ENCODE peak calls at places on chromosomes 3 and 15, in seven cellular contexts. D is neural crest cell; K is activated CD8-positive, alpha-beta memory T cell treated with anti-CD3 and anti-CD28 coated beads for 48 hours; A is stimulated activated CD8-positive, alpha-beta memory T cell treated with anti-CD3 and anti-CD28 coated beads, Interleukin-15, amount 100 ng/mL, for 4 hours; L is right lobe of liver; C is ELF-1; W is pons. O is an unnamed sample.

GRCh38 chr15:58805095-58805494 is 34.0 kb downstream of the MINDY2 start:
- DNase-seq in K (no peak), L (no peak), A (no peak), D (no peak), W (no peak), C (no peak), O (no peak)

GRCh38 chr15:41954036-41954435 is 18.3 kb downstream of the EHD4 start:
- DNase-seq in C (no peak), D (no peak), L (peak), A (no peak), W (no peak), K (no peak), O (no peak)

GRCh38 chr3:187291001-187291511 is 481 bp downstream of the MASP1 start:
- DNase-seq in K (no peak), C (peak), L (no peak), D (no peak), W (no peak), A (no peak), O (no peak)

GRCh38 chr15:73568881-73569280 is 64.3 kb downstream of the NPTN start:
- DNase-seq in A (no peak), D (no peak), K (no peak), C (no peak), L (no peak), W (no peak), O (no peak)

GRCh38 chr15:85329561-85330421 is 50.6 kb upstream of the AKAP13 start:
- DNase-seq in L (no peak), D (no peak), C (no peak), K (no peak), W (peak), A (no peak), O (no peak)

GRCh38 chr3:18370672-18371071 is 54.5 kb downstream of the SATB1 start:
- DNase-seq in W (peak), K (no peak), A (no peak), L (no peak), C (no peak), D (no peak), O (no peak)

GRCh38 chr3:174776123-174776522 is 83.0 kb upstream of the NAALADL2 start:
- DNase-seq in D (no peak), W (no peak), K (no peak), A (no peak), L (no peak), C (no peak), O (peak)

GRCh38 chr3:112083239-112083638 is 3.0 kb upstream of the C3orf52 start:
- DNase-seq in W (no peak), K (no peak), C (no peak), L (no peak), A (no peak), D (no peak), O (no peak)

GRCh38 chr3:13045904-13046568 is 27.2 kb downstream of the IQSEC1 start:
- DNase-seq in C (no peak), D (no peak), K (no peak), L (no peak), W (no peak), A (no peak), O (no peak)

GRCh38 chr3:117553461-117553860 is 843.9 kb downstream of the TUSC7 start:
- DNase-seq in D (no peak), W (no peak), L (no peak), A (no peak), C (no peak), K (no peak), O (no peak)

GRCh38 chr3:50336452-50337174 is 4.0 kb downstream of the RASSF1 start:
- DNase-seq in D (no peak), L (no peak), A (no peak), K (no peak), C (peak), W (peak), O (peak)

GRCh38 chr3:128591728-128592426 is 58.7 kb downstream of the RPN1 start:
- DNase-seq in D (no peak), L (no peak), A (no peak), W (no peak), C (no peak), K (no peak), O (no peak)

GRCh38 chr15:33068531-33068990 is 126.0 kb downstream of the FMN1 start:
- DNase-seq in C (peak), D (no peak), L (no peak), A (no peak), W (no peak), K (no peak), O (peak)

GRCh38 chr3:18438586-18438985 is 13.4 kb upstream of the SATB1 start:
- DNase-seq in D (no peak), W (no peak), A (no peak), C (no peak), L (no peak), K (no peak), O (no peak)

GRCh38 chr3:127728417-127728816 is 55.7 kb downstream of the ABTB1 start:
- DNase-seq in K (no peak), C (no peak), A (no peak), W (no peak), D (no peak), L (no peak), O (no peak)

O was measured in mammary epithelial cell.